ENCODE peak calls at places on chromosome 1, in four cellular contexts. One of them, this sample, is unnamed.

GRCh38 chr1:117607471-117607870 is 1.6 kb downstream of the TENT5C start:
- DNase-seq in colonic mucosa: peak; percentile 74
- DNase-seq in HCT116: no peak
- DNase-seq in OCI-LY7: peak; percentile 73
- DNase-seq in this sample: no peak

GRCh38 chr1:159266832-159267231 is 35.3 kb upstream of the FCER1A start:
- DNase-seq in colonic mucosa: no peak
- DNase-seq in HCT116: no peak
- DNase-seq in OCI-LY7: no peak
- DNase-seq in this sample: no peak

GRCh38 chr1:59833022-59833421 is 18.3 kb downstream of the HOOK1 start:
- DNase-seq in colonic mucosa: no peak
- DNase-seq in HCT116: no peak
- DNase-seq in OCI-LY7: no peak
- DNase-seq in this sample: no peak

GRCh38 chr1:224082146-224082545 is 31.8 kb upstream of the FBXO28 start:
- DNase-seq in colonic mucosa: no peak
- DNase-seq in HCT116: no peak
- DNase-seq in OCI-LY7: no peak
- DNase-seq in this sample: no peak

GRCh38 chr1:17168480-17168878 is 36.4 kb upstream of the PADI1 start:
- DNase-seq in colonic mucosa: no peak
- DNase-seq in HCT116: no peak
- DNase-seq in OCI-LY7: no peak
- DNase-seq in this sample: no peak

GRCh38 chr1:210541680-210542358 is 213.1 kb downstream of the HHAT start:
- DNase-seq in colonic mucosa: no peak
- DNase-seq in HCT116: no peak
- DNase-seq in OCI-LY7: no peak
- DNase-seq in this sample: no peak

GRCh38 chr1:230242317-230242716 is 175.3 kb downstream of the GALNT2 start:
- DNase-seq in colonic mucosa: no peak
- DNase-seq in HCT116: no peak
- DNase-seq in OCI-LY7: no peak
- DNase-seq in this sample: no peak

GRCh38 chr1:193325771-193326170 is 139.4 kb upstream of the B3GALT2 start:
- DNase-seq in colonic mucosa: no peak
- DNase-seq in HCT116: no peak
- DNase-seq in OCI-LY7: no peak
- DNase-seq in this sample: no peak

GRCh38 chr1:35930593-35931423 is at the start of gene AGO3:
- DNase-seq in colonic mucosa: peak; percentile 84
- DNase-seq in HCT116: peak; percentile 67
- DNase-seq in OCI-LY7: peak; percentile 91
- DNase-seq in this sample: peak; percentile 96

GRCh38 chr1:2580691-2581090 is 5.9 kb upstream of the PRXL2B start:
- DNase-seq in colonic mucosa: no peak
- DNase-seq in HCT116: no peak
- DNase-seq in OCI-LY7: no peak
- DNase-seq in this sample: peak; percentile 53

GRCh38 chr1:23810818-23811420 is 10.4 kb upstream of the GALE start:
- DNase-seq in colonic mucosa: peak; percentile 90
- DNase-seq in HCT116: no peak
- DNase-seq in OCI-LY7: peak; percentile 83
- DNase-seq in this sample: no peak

GRCh38 chr1:80982831-80983230 is 817.9 kb upstream of the ADGRL2 start:
- DNase-seq in colonic mucosa: no peak
- DNase-seq in HCT116: no peak
- DNase-seq in OCI-LY7: no peak
- DNase-seq in this sample: no peak

GRCh38 chr1:201640624-201641023 is 101.7 kb downstream of the NAV1 start:
- DNase-seq in colonic mucosa: peak; percentile 47
- DNase-seq in HCT116: no peak
- DNase-seq in OCI-LY7: no peak
- DNase-seq in this sample: no peak

GRCh38 chr1:100322436-100323211 is 29.7 kb upstream of the CDC14A start:
- DNase-seq in colonic mucosa: no peak
- DNase-seq in HCT116: no peak
- DNase-seq in OCI-LY7: no peak
- DNase-seq in this sample: no peak

GRCh38 chr1:78101514-78101913 is 55.7 kb downstream of the GIPC2 start:
- DNase-seq in colonic mucosa: peak; percentile 62
- DNase-seq in HCT116: peak; percentile 82
- DNase-seq in OCI-LY7: no peak
- DNase-seq in this sample: no peak

GRCh38 chr1:209323743-209324142 is 259.8 kb upstream of the CAMK1G start:
- DNase-seq in colonic mucosa: no peak
- DNase-seq in HCT116: no peak
- DNase-seq in OCI-LY7: no peak
- DNase-seq in this sample: no peak

GRCh38 chr1:209993061-209993830 is 55.2 kb downstream of the SYT14 start:
- DNase-seq in colonic mucosa: no peak
- DNase-seq in HCT116: no peak
- DNase-seq in OCI-LY7: no peak
- DNase-seq in this sample: no peak

GRCh38 chr1:156579472-156579871 is at the start of gene TTC24:
- DNase-seq in colonic mucosa: no peak
- DNase-seq in HCT116: no peak
- DNase-seq in OCI-LY7: no peak
- DNase-seq in this sample: no peak

GRCh38 chr1:7549277-7549676 is 221.8 kb upstream of the VAMP3 start:
- DNase-seq in colonic mucosa: no peak
- DNase-seq in HCT116: peak; percentile 91
- DNase-seq in OCI-LY7: no peak
- DNase-seq in this sample: peak; percentile 52

GRCh38 chr1:27418326-27418761 is 25.9 kb downstream of the GPR3 start:
- DNase-seq in colonic mucosa: peak; percentile 60
- DNase-seq in HCT116: no peak
- DNase-seq in OCI-LY7: no peak
- DNase-seq in this sample: no peak

GRCh38 chr1:199688774-199689173 is 338.7 kb upstream of the NR5A2 start:
- DNase-seq in colonic mucosa: no peak
- DNase-seq in HCT116: no peak
- DNase-seq in OCI-LY7: no peak
- DNase-seq in this sample: no peak

DNA sequence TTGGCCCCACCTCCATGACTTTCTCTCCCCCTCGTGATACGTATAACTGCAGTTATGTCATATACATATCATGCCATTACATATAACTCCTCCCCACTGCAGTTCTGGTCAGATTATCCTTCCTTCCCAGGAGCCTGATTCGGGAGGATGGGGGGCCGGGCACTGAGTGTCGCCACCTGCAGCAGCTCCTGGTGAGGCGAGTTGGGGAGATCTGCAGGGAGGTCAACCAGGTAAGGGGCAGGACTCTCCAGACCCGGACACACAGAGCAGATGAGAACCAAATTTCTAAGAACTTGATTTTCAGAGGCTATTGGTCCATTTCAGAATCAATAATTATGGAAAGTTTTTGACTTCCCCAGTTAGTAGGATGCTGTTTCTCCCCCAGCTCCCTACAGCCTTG is 19.5 kb downstream of the HYI start:
- DNase-seq in colonic mucosa: no peak
- DNase-seq in HCT116: no peak
- DNase-seq in OCI-LY7: no peak
- DNase-seq in this sample: no peak
- H3K36me3 ChIP-seq in colonic mucosa: peaks cover 19% of the 10 kb centered on the region
- H3K36me3 ChIP-seq in HCT116: peaks cover 9% of the 10 kb centered on the region
- H3K36me3 ChIP-seq in OCI-LY7: peaks cover 43% of the 10 kb centered on the region
- H3K36me3 ChIP-seq in this sample: peaks cover 85% of the 10 kb centered on the region

GRCh38 chr1:39379187-39379586 is 112.2 kb upstream of the BMP8A start:
- DNase-seq in colonic mucosa: no peak
- DNase-seq in HCT116: no peak
- DNase-seq in OCI-LY7: no peak
- DNase-seq in this sample: no peak

GRCh38 chr1:39378377-39378776 is 113.1 kb upstream of the BMP8A start:
- DNase-seq in colonic mucosa: peak; percentile 52
- DNase-seq in HCT116: no peak
- DNase-seq in OCI-LY7: peak; percentile 29
- DNase-seq in this sample: no peak

GRCh38 chr1:39380036-39380435 is 111.4 kb upstream of the BMP8A start:
- DNase-seq in colonic mucosa: no peak
- DNase-seq in HCT116: no peak
- DNase-seq in OCI-LY7: no peak
- DNase-seq in this sample: no peak

GRCh38 chr1:39372105-39372504 is 119.3 kb upstream of the BMP8A start:
- DNase-seq in colonic mucosa: no peak
- DNase-seq in HCT116: no peak
- DNase-seq in OCI-LY7: no peak
- DNase-seq in this sample: no peak

DNA sequence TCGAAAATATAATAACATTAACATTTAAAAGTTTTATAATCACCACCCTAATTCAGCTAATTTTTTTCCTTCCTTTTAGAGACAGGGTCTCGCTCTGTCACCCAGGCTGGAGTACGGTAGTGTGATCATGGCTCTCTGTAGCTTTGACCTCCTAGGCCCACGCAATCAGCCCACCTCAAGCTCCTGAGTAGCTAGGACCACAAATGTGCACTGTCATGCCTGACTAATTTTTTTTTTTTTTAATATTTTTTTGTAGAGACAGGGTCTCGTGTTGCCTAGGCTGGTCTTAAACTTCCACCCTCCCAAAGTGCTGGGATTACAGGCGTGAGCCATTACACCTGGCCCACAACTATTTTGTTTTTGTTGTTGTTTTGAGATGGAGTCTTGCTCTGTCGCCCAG is 114.8 kb upstream of the BMP8A start:
- DNase-seq in colonic mucosa: no peak
- DNase-seq in HCT116: no peak
- DNase-seq in OCI-LY7: no peak
- DNase-seq in this sample: no peak
- H3K36me3 ChIP-seq in colonic mucosa: no peaks in the 10 kb centered on the region
- H3K36me3 ChIP-seq in HCT116: no peaks in the 10 kb centered on the region
- H3K36me3 ChIP-seq in OCI-LY7: peaks cover 89% of the 10 kb centered on the region
- H3K36me3 ChIP-seq in this sample: peaks cover 99% of the 10 kb centered on the region

GRCh38 chr1:203597386-203598040 is 29.1 kb upstream of the ATP2B4 start:
- DNase-seq in colonic mucosa: no peak
- DNase-seq in HCT116: no peak
- DNase-seq in OCI-LY7: no peak
- DNase-seq in this sample: no peak

GRCh38 chr1:203596673-203597072 is 30.0 kb upstream of the ATP2B4 start:
- DNase-seq in colonic mucosa: no peak
- DNase-seq in HCT116: no peak
- DNase-seq in OCI-LY7: no peak
- DNase-seq in this sample: no peak

GRCh38 chr1:203599875-203600781 is 26.5 kb upstream of the ATP2B4 start:
- DNase-seq in colonic mucosa: no peak
- DNase-seq in HCT116: no peak
- DNase-seq in OCI-LY7: no peak
- DNase-seq in this sample: no peak

GRCh38 chr1:203600782-203601513 is 25.7 kb upstream of the ATP2B4 start:
- DNase-seq in colonic mucosa: no peak
- DNase-seq in HCT116: no peak
- DNase-seq in OCI-LY7: no peak
- DNase-seq in this sample: no peak

GRCh38 chr1:203598736-203599135 is 27.9 kb upstream of the ATP2B4 start:
- DNase-seq in colonic mucosa: no peak
- DNase-seq in HCT116: no peak
- DNase-seq in OCI-LY7: no peak
- DNase-seq in this sample: no peak
- H3K36me3 ChIP-seq in colonic mucosa: no peaks in the 10 kb centered on the region
- H3K36me3 ChIP-seq in HCT116: no peaks in the 10 kb centered on the region
- H3K36me3 ChIP-seq in OCI-LY7: no peaks in the 10 kb centered on the region
- H3K36me3 ChIP-seq in this sample: no peaks in the 10 kb centered on the region

GRCh38 chr1:67401443-67401842 is 28.8 kb downstream of the SERBP1 start:
- DNase-seq in colonic mucosa: no peak
- DNase-seq in HCT116: no peak
- DNase-seq in OCI-LY7: no peak
- DNase-seq in this sample: no peak
- H3K36me3 ChIP-seq in colonic mucosa: no peaks in the 10 kb centered on the region
- H3K36me3 ChIP-seq in HCT116: no peaks in the 10 kb centered on the region
- H3K36me3 ChIP-seq in OCI-LY7: peaks cover 51% of the 10 kb centered on the region
- H3K36me3 ChIP-seq in this sample: no peaks in the 10 kb centered on the region

GRCh38 chr1:10940451-10940804 is 72.0 kb upstream of the TARDBP start:
- DNase-seq in colonic mucosa: no peak
- DNase-seq in HCT116: no peak
- DNase-seq in OCI-LY7: no peak
- DNase-seq in this sample: no peak

GRCh38 chr1:10938741-10939417 is 73.6 kb upstream of the TARDBP start:
- DNase-seq in colonic mucosa: no peak
- DNase-seq in HCT116: no peak
- DNase-seq in OCI-LY7: no peak
- DNase-seq in this sample: no peak

GRCh38 chr1:10941891-10942541 is 70.4 kb upstream of the TARDBP start:
- DNase-seq in colonic mucosa: peak; percentile 73
- DNase-seq in HCT116: no peak
- DNase-seq in OCI-LY7: peak; percentile 52
- DNase-seq in this sample: peak; percentile 80

GRCh38 chr1:10940838-10941237 is 71.6 kb upstream of the TARDBP start:
- DNase-seq in colonic mucosa: no peak
- DNase-seq in HCT116: no peak
- DNase-seq in OCI-LY7: no peak
- DNase-seq in this sample: no peak

GRCh38 chr1:10939654-10940450 is 72.6 kb upstream of the TARDBP start:
- DNase-seq in colonic mucosa: no peak
- DNase-seq in HCT116: no peak
- DNase-seq in OCI-LY7: peak; percentile 74
- DNase-seq in this sample: no peak
- H3K36me3 ChIP-seq in colonic mucosa: no peaks in the 10 kb centered on the region
- H3K36me3 ChIP-seq in HCT116: no peaks in the 10 kb centered on the region
- H3K36me3 ChIP-seq in OCI-LY7: no peaks in the 10 kb centered on the region
- H3K36me3 ChIP-seq in this sample: no peaks in the 10 kb centered on the region

DNA sequence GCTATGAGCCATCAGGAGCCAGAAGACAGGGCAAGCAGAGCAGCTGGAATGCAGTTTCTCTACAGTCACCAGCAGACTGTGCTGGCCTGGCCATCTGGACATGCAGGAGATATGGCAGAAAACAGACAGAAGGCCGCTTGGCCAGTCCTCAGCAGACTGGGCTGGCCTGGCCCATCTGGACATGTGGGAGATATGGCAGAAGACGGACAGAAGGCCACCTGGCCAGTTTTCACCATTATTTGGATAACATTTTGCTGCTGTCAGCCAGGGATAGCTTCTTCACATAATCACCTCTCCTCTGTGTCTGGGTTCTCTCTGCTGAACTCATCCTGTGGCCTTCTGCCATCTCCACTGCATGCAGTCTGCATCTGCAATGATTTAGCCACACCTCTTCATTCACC is 25.0 kb upstream of the CACYBP start:
- DNase-seq in colonic mucosa: no peak
- DNase-seq in HCT116: no peak
- DNase-seq in OCI-LY7: no peak
- DNase-seq in this sample: no peak
- H3K36me3 ChIP-seq in colonic mucosa: no peaks in the 10 kb centered on the region
- H3K36me3 ChIP-seq in HCT116: no peaks in the 10 kb centered on the region
- H3K36me3 ChIP-seq in OCI-LY7: peaks cover 90% of the 10 kb centered on the region
- H3K36me3 ChIP-seq in this sample: peaks cover 27% of the 10 kb centered on the region

DNA sequence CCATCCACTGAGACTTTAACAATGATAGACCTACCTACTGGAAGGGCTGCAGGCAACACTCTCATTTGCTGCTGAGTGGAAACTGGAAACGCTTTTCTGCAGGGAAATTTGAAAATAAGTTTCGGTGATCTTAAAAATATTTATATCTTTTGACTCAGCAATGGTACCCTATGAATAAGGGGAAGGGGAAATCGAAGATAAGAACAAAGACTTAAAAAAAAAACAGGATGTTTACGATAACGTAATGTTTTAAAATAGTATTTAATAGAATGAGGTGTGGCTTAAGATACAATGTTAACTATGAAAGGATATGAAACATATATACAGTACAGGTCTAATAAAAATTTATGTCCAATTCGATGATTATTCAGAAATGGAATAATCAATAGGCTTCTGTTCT is 34.8 kb upstream of the CSF1 start:
- DNase-seq in colonic mucosa: no peak
- DNase-seq in HCT116: no peak
- DNase-seq in OCI-LY7: no peak
- DNase-seq in this sample: no peak
- H3K36me3 ChIP-seq in colonic mucosa: no peaks in the 10 kb centered on the region
- H3K36me3 ChIP-seq in HCT116: no peaks in the 10 kb centered on the region
- H3K36me3 ChIP-seq in OCI-LY7: no peaks in the 10 kb centered on the region
- H3K36me3 ChIP-seq in this sample: no peaks in the 10 kb centered on the region

This sample was measured in upper lobe of right lung.